ENCODE peak calls at places on chromosomes 3 and 15, in six cellular contexts. One of them, this sample, is unnamed.

GRCh38 chr3:190325923-190326322 is 3.7 kb upstream of the CLDN1 start:
- DNase-seq in heart right ventricle: no peak
- DNase-seq in astrocyte: peak; percentile 64
- DNase-seq in ascending aorta: no peak
- DNase-seq in caudate nucleus: no peak
- DNase-seq in iPS DF 6.9: no peak
- DNase-seq in this sample: no peak

GRCh38 chr3:72347819-72348319 is 500.4 kb downstream of the SHQ1 start:
- DNase-seq in heart right ventricle: peak; percentile 77
- DNase-seq in astrocyte: peak; percentile 92
- DNase-seq in ascending aorta: peak; percentile 76
- DNase-seq in caudate nucleus: peak; percentile 8
- DNase-seq in iPS DF 6.9: no peak
- DNase-seq in this sample: peak; percentile 67

GRCh38 chr3:158950131-158950901 is 148.5 kb downstream of the MFSD1 start:
- DNase-seq in heart right ventricle: no peak
- DNase-seq in astrocyte: no peak
- DNase-seq in ascending aorta: no peak
- DNase-seq in caudate nucleus: no peak
- DNase-seq in iPS DF 6.9: no peak
- DNase-seq in this sample: no peak

GRCh38 chr3:62882676-62883228 is 7.5 kb upstream of the CADPS start:
- DNase-seq in heart right ventricle: no peak
- DNase-seq in astrocyte: peak; percentile 51
- DNase-seq in ascending aorta: no peak
- DNase-seq in caudate nucleus: no peak
- DNase-seq in iPS DF 6.9: no peak
- DNase-seq in this sample: no peak

GRCh38 chr3:29240887-29241286 is 40.0 kb upstream of the RBMS3 start:
- DNase-seq in heart right ventricle: no peak
- DNase-seq in astrocyte: no peak
- DNase-seq in ascending aorta: no peak
- DNase-seq in caudate nucleus: no peak
- DNase-seq in iPS DF 6.9: no peak
- DNase-seq in this sample: no peak

GRCh38 chr3:160434071-160434470 is 15.5 kb downstream of the TRIM59 start:
- DNase-seq in heart right ventricle: no peak
- DNase-seq in astrocyte: peak; percentile 66
- DNase-seq in ascending aorta: no peak
- DNase-seq in caudate nucleus: no peak
- DNase-seq in iPS DF 6.9: no peak
- DNase-seq in this sample: no peak

GRCh38 chr15:42784705-42785104 is 47.8 kb upstream of the CDAN1 start:
- DNase-seq in heart right ventricle: no peak
- DNase-seq in astrocyte: no peak
- DNase-seq in ascending aorta: no peak
- DNase-seq in caudate nucleus: no peak
- DNase-seq in iPS DF 6.9: no peak
- DNase-seq in this sample: no peak

GRCh38 chr3:172808969-172809546 is 58.5 kb downstream of the ECT2 start:
- DNase-seq in heart right ventricle: no peak
- DNase-seq in astrocyte: peak; percentile 35
- DNase-seq in ascending aorta: no peak
- DNase-seq in caudate nucleus: peak; percentile 1
- DNase-seq in iPS DF 6.9: no peak
- DNase-seq in this sample: no peak

GRCh38 chr3:71504250-71505036 is 79.1 kb downstream of the FOXP1 start:
- DNase-seq in heart right ventricle: no peak
- DNase-seq in astrocyte: peak; percentile 99
- DNase-seq in ascending aorta: no peak
- DNase-seq in caudate nucleus: no peak
- DNase-seq in iPS DF 6.9: no peak
- DNase-seq in this sample: no peak

GRCh38 chr15:88932271-88932874 is 19.2 kb upstream of the MFGE8 start:
- DNase-seq in heart right ventricle: no peak
- DNase-seq in astrocyte: peak; percentile 36
- DNase-seq in ascending aorta: no peak
- DNase-seq in caudate nucleus: peak; percentile 82
- DNase-seq in iPS DF 6.9: no peak
- DNase-seq in this sample: no peak

GRCh38 chr3:56683122-56683817 is at the start of gene TASOR:
- DNase-seq in heart right ventricle: peak; percentile 89
- DNase-seq in astrocyte: peak; percentile 44
- DNase-seq in ascending aorta: no peak
- DNase-seq in caudate nucleus: peak; percentile 72
- DNase-seq in iPS DF 6.9: peak; percentile 37
- DNase-seq in this sample: peak; percentile 87

GRCh38 chr3:184666422-184666821 is 45.4 kb downstream of the MAGEF1 start:
- DNase-seq in heart right ventricle: no peak
- DNase-seq in astrocyte: no peak
- DNase-seq in ascending aorta: no peak
- DNase-seq in caudate nucleus: no peak
- DNase-seq in iPS DF 6.9: no peak
- DNase-seq in this sample: no peak

GRCh38 chr3:117036259-117036799 is 326.8 kb downstream of the TUSC7 start:
- DNase-seq in heart right ventricle: no peak
- DNase-seq in astrocyte: peak; percentile 47
- DNase-seq in ascending aorta: no peak
- DNase-seq in caudate nucleus: no peak
- DNase-seq in iPS DF 6.9: no peak
- DNase-seq in this sample: no peak

DNA sequence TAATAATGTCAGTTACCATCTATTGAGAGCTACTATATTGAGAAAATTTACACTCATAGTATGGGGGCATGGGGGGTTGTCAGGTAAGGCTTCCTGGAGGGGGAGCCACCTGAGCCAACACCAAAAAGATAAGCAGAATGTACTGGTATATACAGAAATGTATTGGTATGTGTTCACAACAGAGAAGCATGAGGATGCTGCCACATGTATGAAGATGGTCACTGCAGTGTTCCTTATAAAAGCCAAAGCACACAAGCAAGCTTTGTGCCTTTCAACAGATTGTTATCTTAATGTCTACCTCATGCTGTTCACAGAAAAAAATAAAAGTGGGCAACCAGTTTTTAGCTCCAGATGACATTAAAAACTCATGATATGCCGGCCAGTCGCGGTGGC is 149.0 kb downstream of the MAGI1 start:
- DNase-seq in heart right ventricle: no peak
- DNase-seq in astrocyte: no peak
- DNase-seq in ascending aorta: no peak
- DNase-seq in caudate nucleus: no peak
- DNase-seq in iPS DF 6.9: no peak
- DNase-seq in this sample: no peak
- H3K27ac ChIP-seq in heart right ventricle: peak overlapping the region; percentile 6
- H3K27ac ChIP-seq in astrocyte: peak overlapping the region; percentile 63
- H3K27ac ChIP-seq in ascending aorta: peak overlapping the region; percentile 92
- H3K27ac ChIP-seq in caudate nucleus: no peak overlapping the region
- H3K27ac ChIP-seq in iPS DF 6.9: no peak overlapping the region
- H3K27ac ChIP-seq in this sample: no peak overlapping the region

DNA sequence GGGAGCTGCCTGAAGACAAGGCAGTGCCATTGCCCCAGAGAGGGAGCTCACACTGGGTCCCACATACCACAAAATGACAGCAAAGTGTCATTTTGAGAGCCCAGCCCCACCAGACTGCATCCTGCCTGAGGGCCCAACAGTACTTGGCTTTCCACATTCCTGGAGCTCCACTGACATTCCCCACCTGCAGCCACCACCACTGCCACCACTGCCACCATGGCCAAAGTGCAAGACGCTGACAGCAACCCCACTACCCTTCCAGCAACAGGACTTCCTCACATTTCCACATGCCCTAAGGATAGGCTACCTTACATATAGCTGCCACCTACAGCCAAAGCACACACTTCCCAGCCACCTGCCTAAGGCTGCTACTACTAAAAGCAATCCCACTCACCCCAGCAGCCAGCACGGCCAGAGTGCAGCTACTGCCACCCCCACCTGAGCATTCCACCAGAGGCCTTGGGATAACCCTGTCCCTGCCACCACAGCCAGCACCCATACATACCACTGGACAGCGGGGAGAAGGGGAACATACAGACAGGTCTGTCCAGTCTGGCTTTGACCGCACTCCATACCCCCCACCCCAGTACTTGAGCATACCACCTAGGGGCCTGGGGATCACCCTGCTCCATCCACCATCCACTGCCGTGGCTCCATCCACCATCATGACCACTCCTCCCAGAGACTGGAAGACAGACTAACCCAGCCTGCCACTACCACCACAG is 210.3 kb downstream of the ATP8B4 start:
- DNase-seq in heart right ventricle: no peak
- DNase-seq in astrocyte: no peak
- DNase-seq in ascending aorta: no peak
- DNase-seq in caudate nucleus: no peak
- DNase-seq in iPS DF 6.9: no peak
- DNase-seq in this sample: no peak
- H3K27ac ChIP-seq in heart right ventricle: no peak overlapping the region
- H3K27ac ChIP-seq in astrocyte: no peak overlapping the region
- H3K27ac ChIP-seq in ascending aorta: no peak overlapping the region
- H3K27ac ChIP-seq in caudate nucleus: no peak overlapping the region
- H3K27ac ChIP-seq in iPS DF 6.9: no peak overlapping the region
- H3K27ac ChIP-seq in this sample: no peak overlapping the region

GRCh38 chr3:175358935-175359334 is 499.8 kb downstream of the NAALADL2 start:
- DNase-seq in heart right ventricle: no peak
- DNase-seq in astrocyte: no peak
- DNase-seq in ascending aorta: no peak
- DNase-seq in caudate nucleus: no peak
- DNase-seq in iPS DF 6.9: no peak
- DNase-seq in this sample: no peak
- H3K27ac ChIP-seq in heart right ventricle: no peak overlapping the region
- H3K27ac ChIP-seq in astrocyte: no peak overlapping the region
- H3K27ac ChIP-seq in ascending aorta: no peak overlapping the region
- H3K27ac ChIP-seq in caudate nucleus: no peak overlapping the region
- H3K27ac ChIP-seq in iPS DF 6.9: no peak overlapping the region
- H3K27ac ChIP-seq in this sample: no peak overlapping the region

GRCh38 chr3:178823556-178824229 is 247.9 kb downstream of the ZMAT3 start:
- DNase-seq in heart right ventricle: no peak
- DNase-seq in astrocyte: no peak
- DNase-seq in ascending aorta: no peak
- DNase-seq in caudate nucleus: no peak
- DNase-seq in iPS DF 6.9: no peak
- DNase-seq in this sample: no peak
- H3K27ac ChIP-seq in heart right ventricle: peak overlapping the region; percentile 60
- H3K27ac ChIP-seq in astrocyte: no peak overlapping the region
- H3K27ac ChIP-seq in ascending aorta: peak overlapping the region; percentile 80
- H3K27ac ChIP-seq in caudate nucleus: no peak overlapping the region
- H3K27ac ChIP-seq in iPS DF 6.9: no peak overlapping the region
- H3K27ac ChIP-seq in this sample: no peak overlapping the region

GRCh38 chr15:27763514-27763913 is 335.6 kb downstream of the OCA2 start:
- DNase-seq in heart right ventricle: no peak
- DNase-seq in astrocyte: no peak
- DNase-seq in ascending aorta: no peak
- DNase-seq in caudate nucleus: no peak
- DNase-seq in iPS DF 6.9: no peak
- DNase-seq in this sample: no peak

GRCh38 chr15:27767918-27768640 is 331.0 kb downstream of the OCA2 start:
- DNase-seq in heart right ventricle: no peak
- DNase-seq in astrocyte: no peak
- DNase-seq in ascending aorta: no peak
- DNase-seq in caudate nucleus: no peak
- DNase-seq in iPS DF 6.9: no peak
- DNase-seq in this sample: no peak

GRCh38 chr15:27768731-27769510 is 330.2 kb downstream of the OCA2 start:
- DNase-seq in heart right ventricle: no peak
- DNase-seq in astrocyte: no peak
- DNase-seq in ascending aorta: no peak
- DNase-seq in caudate nucleus: peak; percentile 69
- DNase-seq in iPS DF 6.9: no peak
- DNase-seq in this sample: no peak

GRCh38 chr15:27762471-27762870 is 336.6 kb downstream of the OCA2 start:
- DNase-seq in heart right ventricle: no peak
- DNase-seq in astrocyte: no peak
- DNase-seq in ascending aorta: no peak
- DNase-seq in caudate nucleus: no peak
- DNase-seq in iPS DF 6.9: no peak
- DNase-seq in this sample: no peak

DNA sequence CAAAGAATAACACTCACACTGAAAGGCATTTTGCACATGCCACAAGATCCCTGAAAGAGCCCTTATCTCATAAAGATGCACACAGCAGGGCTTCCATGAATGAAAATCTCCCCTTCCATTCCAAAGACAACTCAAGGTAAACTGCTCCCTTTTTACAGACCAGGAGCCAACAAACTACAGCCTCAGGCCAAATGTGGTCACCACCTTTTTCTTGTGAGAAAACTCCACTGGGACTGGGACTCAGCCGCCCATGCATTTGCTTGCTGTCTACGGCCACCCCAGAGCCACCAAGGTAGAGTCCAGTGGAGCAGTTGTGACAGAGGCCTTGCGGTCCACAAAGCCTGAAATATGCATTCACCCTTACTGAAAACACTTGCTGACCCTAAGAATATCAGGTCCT is 334.8 kb downstream of the OCA2 start:
- DNase-seq in heart right ventricle: no peak
- DNase-seq in astrocyte: no peak
- DNase-seq in ascending aorta: no peak
- DNase-seq in caudate nucleus: no peak
- DNase-seq in iPS DF 6.9: no peak
- DNase-seq in this sample: no peak
- H3K27ac ChIP-seq in heart right ventricle: no peak overlapping the region
- H3K27ac ChIP-seq in astrocyte: no peak overlapping the region
- H3K27ac ChIP-seq in ascending aorta: no peak overlapping the region
- H3K27ac ChIP-seq in caudate nucleus: no peak overlapping the region
- H3K27ac ChIP-seq in iPS DF 6.9: no peak overlapping the region
- H3K27ac ChIP-seq in this sample: no peak overlapping the region

DNA sequence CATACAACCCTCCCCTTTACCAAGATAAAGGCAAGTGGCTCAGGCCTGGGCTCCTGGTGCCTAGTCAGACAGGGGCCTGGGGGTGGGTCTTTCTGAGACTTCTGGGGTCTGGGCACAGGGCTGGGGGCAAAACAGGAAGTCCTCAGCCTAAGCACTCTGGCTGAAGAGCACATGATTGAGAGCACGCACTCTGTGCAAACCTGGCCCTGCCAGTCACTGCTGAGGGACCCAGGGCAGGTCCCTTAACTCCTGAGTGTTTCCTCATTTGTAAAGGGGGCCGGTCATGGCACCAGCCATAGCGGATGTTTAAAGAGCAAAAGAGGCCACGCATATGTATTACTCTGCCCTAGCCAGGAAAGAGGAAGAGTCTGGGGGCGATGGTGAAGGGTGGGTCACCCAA is 16.0 kb downstream of the TKT start:
- DNase-seq in heart right ventricle: no peak
- DNase-seq in astrocyte: no peak
- DNase-seq in ascending aorta: no peak
- DNase-seq in caudate nucleus: no peak
- DNase-seq in iPS DF 6.9: no peak
- DNase-seq in this sample: no peak
- H3K27ac ChIP-seq in heart right ventricle: no peak overlapping the region
- H3K27ac ChIP-seq in astrocyte: peak overlapping the region; percentile 17
- H3K27ac ChIP-seq in ascending aorta: peak overlapping the region; percentile 56
- H3K27ac ChIP-seq in caudate nucleus: no peak overlapping the region
- H3K27ac ChIP-seq in iPS DF 6.9: no peak overlapping the region
- H3K27ac ChIP-seq in this sample: peak overlapping the region; percentile 37

GRCh38 chr3:153746211-153746610 is 375.0 kb upstream of the ARHGEF26 start:
- DNase-seq in heart right ventricle: no peak
- DNase-seq in astrocyte: no peak
- DNase-seq in ascending aorta: no peak
- DNase-seq in caudate nucleus: no peak
- DNase-seq in iPS DF 6.9: no peak
- DNase-seq in this sample: no peak
- H3K27ac ChIP-seq in heart right ventricle: no peak overlapping the region
- H3K27ac ChIP-seq in astrocyte: no peak overlapping the region
- H3K27ac ChIP-seq in ascending aorta: no peak overlapping the region
- H3K27ac ChIP-seq in caudate nucleus: no peak overlapping the region
- H3K27ac ChIP-seq in iPS DF 6.9: no peak overlapping the region
- H3K27ac ChIP-seq in this sample: no peak overlapping the region

This sample was measured in right lobe of liver.